ENCODE peak calls at places on chromosomes 11 and 22, in nine cellular contexts. One of them, this sample, is unnamed.

GRCh38 chr22:29216873-29217666 is 11.4 kb downstream of the EMID1 start:
- DNase-seq in ELR: no peak
- DNase-seq in cardiac muscle cell: peak
- DNase-seq in GM19239: no peak
- DNase-seq in memory B cell: no peak
- DNase-seq in sigmoid colon: peak
- DNase-seq in stromal cell of bone marrow: no peak
- DNase-seq in stimulated activated naive CD8-positive, alpha-beta T cell treated with anti-CD3 and anti-CD28 coated beads, Interleukin-15, Interleukin-2, amounts not matched to agents 100 U/mL and 50 U/mL, for 24 hours: no peak
- DNase-seq in stimulated activated CD4-positive, alpha-beta T cell treated with anti-CD3 and anti-CD28 coated beads, Interleukin-1b, Interleukin-23, amount 100 ng/mL, for 24 hours: no peak
- DNase-seq in this sample: no peak

GRCh38 chr11:7547091-7547490 is 33.3 kb downstream of the PPFIBP2 start:
- DNase-seq in ELR: no peak
- DNase-seq in cardiac muscle cell: no peak
- DNase-seq in GM19239: no peak
- DNase-seq in memory B cell: no peak
- DNase-seq in sigmoid colon: no peak
- DNase-seq in stromal cell of bone marrow: no peak
- DNase-seq in stimulated activated naive CD8-positive, alpha-beta T cell treated with anti-CD3 and anti-CD28 coated beads, Interleukin-15, Interleukin-2, amounts not matched to agents 100 U/mL and 50 U/mL, for 24 hours: no peak
- DNase-seq in stimulated activated CD4-positive, alpha-beta T cell treated with anti-CD3 and anti-CD28 coated beads, Interleukin-1b, Interleukin-23, amount 100 ng/mL, for 24 hours: no peak
- DNase-seq in this sample: peak

GRCh38 chr11:61695917-61696316 is 15.7 kb downstream of the DAGLA start:
- DNase-seq in ELR: peak
- DNase-seq in cardiac muscle cell: peak
- DNase-seq in GM19239: peak
- DNase-seq in memory B cell: peak
- DNase-seq in sigmoid colon: peak
- DNase-seq in stromal cell of bone marrow: peak
- DNase-seq in stimulated activated naive CD8-positive, alpha-beta T cell treated with anti-CD3 and anti-CD28 coated beads, Interleukin-15, Interleukin-2, amounts not matched to agents 100 U/mL and 50 U/mL, for 24 hours: peak
- DNase-seq in stimulated activated CD4-positive, alpha-beta T cell treated with anti-CD3 and anti-CD28 coated beads, Interleukin-1b, Interleukin-23, amount 100 ng/mL, for 24 hours: peak
- DNase-seq in this sample: no peak

GRCh38 chr11:124732230-124732629 is 7.5 kb upstream of the NRGN start:
- DNase-seq in ELR: no peak
- DNase-seq in cardiac muscle cell: no peak
- DNase-seq in GM19239: no peak
- DNase-seq in memory B cell: no peak
- DNase-seq in sigmoid colon: no peak
- DNase-seq in stromal cell of bone marrow: no peak
- DNase-seq in stimulated activated naive CD8-positive, alpha-beta T cell treated with anti-CD3 and anti-CD28 coated beads, Interleukin-15, Interleukin-2, amounts not matched to agents 100 U/mL and 50 U/mL, for 24 hours: no peak
- DNase-seq in stimulated activated CD4-positive, alpha-beta T cell treated with anti-CD3 and anti-CD28 coated beads, Interleukin-1b, Interleukin-23, amount 100 ng/mL, for 24 hours: no peak
- DNase-seq in this sample: no peak

GRCh38 chr11:46898396-46899095 is 19.8 kb downstream of the LRP4 start:
- DNase-seq in ELR: no peak
- DNase-seq in cardiac muscle cell: no peak
- DNase-seq in GM19239: no peak
- DNase-seq in memory B cell: no peak
- DNase-seq in sigmoid colon: no peak
- DNase-seq in stromal cell of bone marrow: no peak
- DNase-seq in stimulated activated naive CD8-positive, alpha-beta T cell treated with anti-CD3 and anti-CD28 coated beads, Interleukin-15, Interleukin-2, amounts not matched to agents 100 U/mL and 50 U/mL, for 24 hours: no peak
- DNase-seq in stimulated activated CD4-positive, alpha-beta T cell treated with anti-CD3 and anti-CD28 coated beads, Interleukin-1b, Interleukin-23, amount 100 ng/mL, for 24 hours: no peak
- DNase-seq in this sample: no peak

GRCh38 chr22:42313804-42314581 is 43.5 kb upstream of the TCF20 start:
- DNase-seq in ELR: peak
- DNase-seq in cardiac muscle cell: peak
- DNase-seq in GM19239: no peak
- DNase-seq in memory B cell: no peak
- DNase-seq in sigmoid colon: peak
- DNase-seq in stromal cell of bone marrow: no peak
- DNase-seq in stimulated activated naive CD8-positive, alpha-beta T cell treated with anti-CD3 and anti-CD28 coated beads, Interleukin-15, Interleukin-2, amounts not matched to agents 100 U/mL and 50 U/mL, for 24 hours: peak
- DNase-seq in stimulated activated CD4-positive, alpha-beta T cell treated with anti-CD3 and anti-CD28 coated beads, Interleukin-1b, Interleukin-23, amount 100 ng/mL, for 24 hours: no peak
- DNase-seq in this sample: peak

GRCh38 chr11:93501856-93502255 is 41.3 kb downstream of the SMCO4 start:
- DNase-seq in ELR: no peak
- DNase-seq in cardiac muscle cell: no peak
- DNase-seq in GM19239: no peak
- DNase-seq in memory B cell: no peak
- DNase-seq in sigmoid colon: no peak
- DNase-seq in stromal cell of bone marrow: no peak
- DNase-seq in stimulated activated naive CD8-positive, alpha-beta T cell treated with anti-CD3 and anti-CD28 coated beads, Interleukin-15, Interleukin-2, amounts not matched to agents 100 U/mL and 50 U/mL, for 24 hours: no peak
- DNase-seq in stimulated activated CD4-positive, alpha-beta T cell treated with anti-CD3 and anti-CD28 coated beads, Interleukin-1b, Interleukin-23, amount 100 ng/mL, for 24 hours: no peak
- DNase-seq in this sample: no peak

GRCh38 chr11:87352759-87353707 is 315.3 kb downstream of the TMEM135 start:
- DNase-seq in ELR: peak
- DNase-seq in cardiac muscle cell: peak
- DNase-seq in GM19239: peak
- DNase-seq in memory B cell: peak
- DNase-seq in sigmoid colon: peak
- DNase-seq in stromal cell of bone marrow: peak
- DNase-seq in stimulated activated naive CD8-positive, alpha-beta T cell treated with anti-CD3 and anti-CD28 coated beads, Interleukin-15, Interleukin-2, amounts not matched to agents 100 U/mL and 50 U/mL, for 24 hours: peak
- DNase-seq in stimulated activated CD4-positive, alpha-beta T cell treated with anti-CD3 and anti-CD28 coated beads, Interleukin-1b, Interleukin-23, amount 100 ng/mL, for 24 hours: peak
- DNase-seq in this sample: peak

GRCh38 chr11:15327786-15328231 is 213.1 kb downstream of the INSC start:
- DNase-seq in ELR: peak
- DNase-seq in cardiac muscle cell: peak
- DNase-seq in GM19239: no peak
- DNase-seq in memory B cell: no peak
- DNase-seq in sigmoid colon: no peak
- DNase-seq in stromal cell of bone marrow: peak
- DNase-seq in stimulated activated naive CD8-positive, alpha-beta T cell treated with anti-CD3 and anti-CD28 coated beads, Interleukin-15, Interleukin-2, amounts not matched to agents 100 U/mL and 50 U/mL, for 24 hours: peak
- DNase-seq in stimulated activated CD4-positive, alpha-beta T cell treated with anti-CD3 and anti-CD28 coated beads, Interleukin-1b, Interleukin-23, amount 100 ng/mL, for 24 hours: no peak
- DNase-seq in this sample: peak

GRCh38 chr11:45455536-45455935 is 169.4 kb upstream of the SYT13 start:
- DNase-seq in ELR: no peak
- DNase-seq in cardiac muscle cell: peak
- DNase-seq in GM19239: no peak
- DNase-seq in memory B cell: no peak
- DNase-seq in sigmoid colon: no peak
- DNase-seq in stromal cell of bone marrow: no peak
- DNase-seq in stimulated activated naive CD8-positive, alpha-beta T cell treated with anti-CD3 and anti-CD28 coated beads, Interleukin-15, Interleukin-2, amounts not matched to agents 100 U/mL and 50 U/mL, for 24 hours: no peak
- DNase-seq in stimulated activated CD4-positive, alpha-beta T cell treated with anti-CD3 and anti-CD28 coated beads, Interleukin-1b, Interleukin-23, amount 100 ng/mL, for 24 hours: no peak
- DNase-seq in this sample: no peak

GRCh38 chr11:62546937-62547625 is 475 bp upstream of the AHNAK start:
- DNase-seq in ELR: peak
- DNase-seq in cardiac muscle cell: peak
- DNase-seq in GM19239: no peak
- DNase-seq in memory B cell: peak
- DNase-seq in sigmoid colon: no peak
- DNase-seq in stromal cell of bone marrow: no peak
- DNase-seq in stimulated activated naive CD8-positive, alpha-beta T cell treated with anti-CD3 and anti-CD28 coated beads, Interleukin-15, Interleukin-2, amounts not matched to agents 100 U/mL and 50 U/mL, for 24 hours: peak
- DNase-seq in stimulated activated CD4-positive, alpha-beta T cell treated with anti-CD3 and anti-CD28 coated beads, Interleukin-1b, Interleukin-23, amount 100 ng/mL, for 24 hours: no peak
- DNase-seq in this sample: peak

GRCh38 chr11:106061936-106062591 is 15.1 kb downstream of the KBTBD3 start:
- DNase-seq in ELR: no peak
- DNase-seq in cardiac muscle cell: no peak
- DNase-seq in GM19239: no peak
- DNase-seq in memory B cell: no peak
- DNase-seq in sigmoid colon: no peak
- DNase-seq in stromal cell of bone marrow: no peak
- DNase-seq in stimulated activated naive CD8-positive, alpha-beta T cell treated with anti-CD3 and anti-CD28 coated beads, Interleukin-15, Interleukin-2, amounts not matched to agents 100 U/mL and 50 U/mL, for 24 hours: no peak
- DNase-seq in stimulated activated CD4-positive, alpha-beta T cell treated with anti-CD3 and anti-CD28 coated beads, Interleukin-1b, Interleukin-23, amount 100 ng/mL, for 24 hours: no peak
- DNase-seq in this sample: no peak

GRCh38 chr11:3686751-3687150 is 15.6 kb upstream of the CHRNA10 start:
- DNase-seq in ELR: peak
- DNase-seq in cardiac muscle cell: no peak
- DNase-seq in GM19239: no peak
- DNase-seq in memory B cell: no peak
- DNase-seq in sigmoid colon: no peak
- DNase-seq in stromal cell of bone marrow: no peak
- DNase-seq in stimulated activated naive CD8-positive, alpha-beta T cell treated with anti-CD3 and anti-CD28 coated beads, Interleukin-15, Interleukin-2, amounts not matched to agents 100 U/mL and 50 U/mL, for 24 hours: no peak
- DNase-seq in stimulated activated CD4-positive, alpha-beta T cell treated with anti-CD3 and anti-CD28 coated beads, Interleukin-1b, Interleukin-23, amount 100 ng/mL, for 24 hours: no peak
- DNase-seq in this sample: no peak

GRCh38 chr11:2302844-2303626 is 1.2 kb downstream of the TSPAN32 start:
- DNase-seq in ELR: no peak
- DNase-seq in cardiac muscle cell: no peak
- DNase-seq in GM19239: no peak
- DNase-seq in memory B cell: no peak
- DNase-seq in sigmoid colon: peak
- DNase-seq in stromal cell of bone marrow: no peak
- DNase-seq in stimulated activated naive CD8-positive, alpha-beta T cell treated with anti-CD3 and anti-CD28 coated beads, Interleukin-15, Interleukin-2, amounts not matched to agents 100 U/mL and 50 U/mL, for 24 hours: peak
- DNase-seq in stimulated activated CD4-positive, alpha-beta T cell treated with anti-CD3 and anti-CD28 coated beads, Interleukin-1b, Interleukin-23, amount 100 ng/mL, for 24 hours: no peak
- DNase-seq in this sample: no peak

GRCh38 chr11:73228268-73229134 is 10.4 kb downstream of the P2RY2 start:
- DNase-seq in ELR: no peak
- DNase-seq in cardiac muscle cell: no peak
- DNase-seq in GM19239: no peak
- DNase-seq in memory B cell: no peak
- DNase-seq in sigmoid colon: no peak
- DNase-seq in stromal cell of bone marrow: no peak
- DNase-seq in stimulated activated naive CD8-positive, alpha-beta T cell treated with anti-CD3 and anti-CD28 coated beads, Interleukin-15, Interleukin-2, amounts not matched to agents 100 U/mL and 50 U/mL, for 24 hours: no peak
- DNase-seq in stimulated activated CD4-positive, alpha-beta T cell treated with anti-CD3 and anti-CD28 coated beads, Interleukin-1b, Interleukin-23, amount 100 ng/mL, for 24 hours: no peak
- DNase-seq in this sample: peak

GRCh38 chr11:93271596-93271995 is 58.9 kb upstream of the DEUP1 start:
- DNase-seq in ELR: no peak
- DNase-seq in cardiac muscle cell: no peak
- DNase-seq in GM19239: no peak
- DNase-seq in memory B cell: no peak
- DNase-seq in sigmoid colon: no peak
- DNase-seq in stromal cell of bone marrow: no peak
- DNase-seq in stimulated activated naive CD8-positive, alpha-beta T cell treated with anti-CD3 and anti-CD28 coated beads, Interleukin-15, Interleukin-2, amounts not matched to agents 100 U/mL and 50 U/mL, for 24 hours: no peak
- DNase-seq in stimulated activated CD4-positive, alpha-beta T cell treated with anti-CD3 and anti-CD28 coated beads, Interleukin-1b, Interleukin-23, amount 100 ng/mL, for 24 hours: no peak
- DNase-seq in this sample: no peak

GRCh38 chr11:64216879-64217278 is 9.1 kb downstream of the TRPT1 start:
- DNase-seq in ELR: no peak
- DNase-seq in cardiac muscle cell: no peak
- DNase-seq in GM19239: no peak
- DNase-seq in memory B cell: no peak
- DNase-seq in sigmoid colon: no peak
- DNase-seq in stromal cell of bone marrow: no peak
- DNase-seq in stimulated activated naive CD8-positive, alpha-beta T cell treated with anti-CD3 and anti-CD28 coated beads, Interleukin-15, Interleukin-2, amounts not matched to agents 100 U/mL and 50 U/mL, for 24 hours: no peak
- DNase-seq in stimulated activated CD4-positive, alpha-beta T cell treated with anti-CD3 and anti-CD28 coated beads, Interleukin-1b, Interleukin-23, amount 100 ng/mL, for 24 hours: no peak
- DNase-seq in this sample: no peak

GRCh38 chr22:30922151-30922611 is 46.4 kb downstream of the MORC2 start:
- DNase-seq in ELR: peak
- DNase-seq in cardiac muscle cell: peak
- DNase-seq in GM19239: peak
- DNase-seq in memory B cell: peak
- DNase-seq in sigmoid colon: peak
- DNase-seq in stromal cell of bone marrow: peak
- DNase-seq in stimulated activated naive CD8-positive, alpha-beta T cell treated with anti-CD3 and anti-CD28 coated beads, Interleukin-15, Interleukin-2, amounts not matched to agents 100 U/mL and 50 U/mL, for 24 hours: peak
- DNase-seq in stimulated activated CD4-positive, alpha-beta T cell treated with anti-CD3 and anti-CD28 coated beads, Interleukin-1b, Interleukin-23, amount 100 ng/mL, for 24 hours: peak
- DNase-seq in this sample: no peak